ENCODE peak calls at places on chromosomes 2 and 18, in ten cellular contexts. Y is astrocyte; I is upper lobe of right lung; L is HepG2; M is neural progenitor cell; K is AG04450; F is transverse colon; J is CD8-positive, alpha-beta T cell; Q is PC-3; A is nephron progenitor cell. G is an unnamed sample.

GRCh38 chr2:235390108-235390815 is 103.6 kb upstream of the AGAP1 start:
- DNase-seq in Y (peak; percentile 72), I (no peak), L (no peak), M (no peak), K (peak; percentile 26), F (peak; percentile 46), J (peak; percentile 33), Q (no peak), A (no peak), G (no peak)

GRCh38 chr2:101679037-101679726 is 18.3 kb upstream of the MAP4K4 start:
- DNase-seq in Y (peak; percentile 90), I (no peak), L (peak; percentile 80), M (no peak), K (peak; percentile 41), F (no peak), J (no peak), Q (peak; percentile 47), A (no peak), G (peak; percentile 89)

GRCh38 chr18:12377556-12378553 is 828 bp upstream of the AFG3L2 start:
- DNase-seq in Y (no peak), I (no peak), L (no peak), M (peak; percentile 41), K (no peak), F (no peak), J (no peak), Q (no peak), A (peak; percentile 19), G (peak; percentile 97)

GRCh38 chr2:65997941-65998340 is 437.0 kb upstream of the MEIS1 start:
- DNase-seq in Y (no peak), I (no peak), L (no peak), M (no peak), K (no peak), F (no peak), J (no peak), Q (no peak), A (no peak), G (no peak)

GRCh38 chr2:79393806-79394484 is 118.9 kb upstream of the CTNNA2 start:
- DNase-seq in Y (peak; percentile 4), I (no peak), L (peak; percentile 96), M (peak; percentile 96), K (no peak), F (no peak), J (no peak), Q (no peak), A (peak; percentile 58), G (peak; percentile 2)

GRCh38 chr2:224687156-224687555 is 29.0 kb downstream of the CCDC195 start:
- DNase-seq in Y (no peak), I (no peak), L (no peak), M (no peak), K (no peak), F (no peak), J (no peak), Q (no peak), A (no peak), G (no peak)

GRCh38 chr2:175585531-175585930 is 404.0 kb upstream of the ATP5MC3 start:
- DNase-seq in Y (no peak), I (no peak), L (no peak), M (no peak), K (no peak), F (no peak), J (no peak), Q (no peak), A (no peak), G (no peak)

GRCh38 chr2:188130317-188130716 is 161.4 kb upstream of the GULP1 start:
- DNase-seq in Y (no peak), I (no peak), L (no peak), M (peak; percentile 1), K (no peak), F (no peak), J (no peak), Q (no peak), A (no peak), G (no peak)

GRCh38 chr2:231951452-231951851 is 10.1 kb upstream of the DIS3L2 start:
- DNase-seq in Y (no peak), I (no peak), L (no peak), M (no peak), K (no peak), F (no peak), J (no peak), Q (no peak), A (no peak), G (no peak)

GRCh38 chr2:33395660-33396249 is 80.7 kb upstream of the RASGRP3 start:
- DNase-seq in Y (no peak), I (no peak), L (peak; percentile 18), M (peak; percentile 23), K (no peak), F (peak; percentile 57), J (peak; percentile 4), Q (peak; percentile 77), A (peak; percentile 42), G (peak; percentile 78)

GRCh38 chr2:168731550-168732128 is 70.8 kb upstream of the NOSTRIN start:
- DNase-seq in Y (peak; percentile 12), I (no peak), L (no peak), M (no peak), K (no peak), F (no peak), J (no peak), Q (peak; percentile 21), A (no peak), G (peak; percentile 41)

GRCh38 chr2:188623995-188624643 is 332.4 kb downstream of the GULP1 start:
- DNase-seq in Y (peak; percentile 85), I (no peak), L (no peak), M (no peak), K (no peak), F (no peak), J (no peak), Q (no peak), A (no peak), G (peak; percentile 76)

GRCh38 chr2:98234763-98235162 is 111.5 kb upstream of the CNGA3 start:
- DNase-seq in Y (no peak), I (no peak), L (no peak), M (no peak), K (no peak), F (no peak), J (no peak), Q (no peak), A (no peak), G (no peak)

GRCh38 chr2:169091761-169092523 is 22.6 kb downstream of the DHRS9 start:
- DNase-seq in Y (peak; percentile 77), I (peak; percentile 67), L (no peak), M (no peak), K (no peak), F (peak; percentile 83), J (no peak), Q (peak; percentile 90), A (no peak), G (peak; percentile 86)

GRCh38 chr18:292271-292670 is 24.4 kb upstream of the THOC1 start:
- DNase-seq in Y (no peak), I (no peak), L (no peak), M (no peak), K (no peak), F (no peak), J (no peak), Q (no peak), A (no peak), G (peak; percentile 23)

GRCh38 chr18:68288408-68288807 is 426.5 kb downstream of the TMX3 start:
- DNase-seq in Y (no peak), I (no peak), L (no peak), M (no peak), K (no peak), F (no peak), J (no peak), Q (no peak), A (no peak), G (no peak)

DNA sequence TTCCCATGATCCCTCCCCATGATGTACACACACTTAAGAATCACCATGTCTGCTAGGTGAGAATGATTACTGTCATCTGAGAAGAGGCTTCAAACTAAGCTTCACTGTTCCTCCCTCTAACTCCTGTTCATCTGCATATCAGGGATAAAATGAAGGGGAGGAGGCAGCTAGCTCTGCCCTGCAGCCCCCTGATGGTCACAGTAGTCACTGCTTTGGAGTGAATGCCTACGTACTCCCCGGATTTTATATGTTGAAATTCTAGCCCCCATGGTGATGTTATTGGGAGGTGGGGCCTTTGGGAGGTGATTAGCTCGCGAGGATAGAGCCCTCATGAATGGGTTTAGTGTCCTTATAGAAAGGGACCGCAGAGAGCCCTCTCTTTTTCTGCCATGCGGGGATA is 156.4 kb downstream of the NCKAP5 start:
- DNase-seq in Y (no peak), I (no peak), L (no peak), M (peak; percentile 53), K (no peak), F (no peak), J (no peak), Q (no peak), A (peak; percentile 11), G (no peak)
- TF ChIP-seq CTCF in Y (no peak), I (no peak), L (no peak), M (peak; percentile 48), K (no peak), F (no peak), J (no peak), Q (peak; percentile 13), A (peak; percentile 34), G (no peak)

DNA sequence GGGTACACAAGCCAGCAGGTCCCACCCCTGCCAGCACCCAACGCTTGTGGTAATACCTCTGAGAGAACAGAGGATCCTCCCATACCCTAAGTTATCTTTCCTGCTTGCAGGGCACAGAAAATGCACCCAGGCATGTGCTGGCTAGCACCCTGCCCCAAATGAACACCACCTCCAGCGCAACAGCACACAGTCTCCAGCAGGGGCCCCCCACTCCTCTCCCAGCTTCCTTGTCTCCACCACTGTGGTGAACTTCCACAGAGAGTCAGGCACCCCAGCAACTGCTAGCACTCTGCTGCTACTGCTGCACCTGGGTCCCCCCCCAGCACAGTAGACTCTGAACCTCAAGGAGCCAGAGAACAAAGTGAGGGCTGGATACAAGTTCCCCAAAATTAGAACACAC is 216.8 kb upstream of the CNTNAP5 start:
- DNase-seq in Y (no peak), I (peak; percentile 17), L (no peak), M (peak; percentile 3), K (no peak), F (no peak), J (no peak), Q (no peak), A (no peak), G (no peak)
- TF ChIP-seq CTCF in Y (no peak), I (no peak), L (no peak), M (peak; percentile 35), K (no peak), F (no peak), J (no peak), Q (peak; percentile 20), A (no peak), G (no peak)

DNA sequence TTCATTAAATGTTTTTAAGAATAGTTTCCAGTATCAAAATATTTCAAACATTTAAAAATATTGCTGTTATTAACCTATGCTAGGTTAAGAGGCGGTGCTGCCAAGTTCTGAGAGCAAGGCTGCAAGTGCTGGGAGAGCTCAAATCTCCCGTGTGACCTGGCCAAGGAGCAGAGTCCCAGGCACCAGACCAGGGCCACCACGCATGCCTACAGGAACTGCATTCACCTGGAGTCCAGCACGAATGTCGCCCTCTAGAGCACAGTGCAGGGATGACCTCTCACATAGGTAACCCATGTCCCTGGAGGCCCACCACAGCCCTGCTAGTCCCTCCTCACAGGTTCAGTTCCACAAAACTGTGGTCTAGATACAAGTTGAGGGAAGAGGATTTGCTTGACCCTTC is 120.4 kb upstream of the POU3F3 start:
- DNase-seq in Y (no peak), I (no peak), L (peak; percentile 41), M (peak; percentile 60), K (no peak), F (peak; percentile 10), J (no peak), Q (peak; percentile 16), A (no peak), G (no peak)
- TF ChIP-seq CTCF in Y (no peak), I (peak; percentile 21), L (peak; percentile 71), M (peak; percentile 60), K (no peak), F (no peak), J (no peak), Q (peak; percentile 47), A (peak; percentile 19), G (no peak)

GRCh38 chr18:42306208-42306980 is 351.4 kb downstream of the PIK3C3 start:
- DNase-seq in Y (no peak), I (no peak), L (no peak), M (no peak), K (no peak), F (no peak), J (no peak), Q (no peak), A (no peak), G (peak; percentile 30)
- TF ChIP-seq CTCF in Y (no peak), I (no peak), L (no peak), M (no peak), K (no peak), F (no peak), J (no peak), Q (no peak), A (no peak), G (no peak)